ENCODE peak calls at places on chromosomes 5 and 9, in nine cellular contexts. O, R, H, L, U, S, Y, E and W are unnamed samples.

GRCh38 chr9:13324988-13325387 is 45.5 kb upstream of the MPDZ start:
- DNase-seq in O (no peak), R (no peak), H (peak), L (no peak), U (no peak), S (no peak), Y (peak), E (no peak), W (peak)

GRCh38 chr9:102922526-102922925 is 72.6 kb upstream of the CYLC2 start:
- DNase-seq in O (no peak), R (no peak), H (no peak), L (no peak), U (no peak), S (no peak), Y (no peak), E (no peak), W (no peak)

GRCh38 chr5:77957-78804 is 13.8 kb upstream of the PLEKHG4B start:
- DNase-seq in O (peak), R (no peak), H (peak), L (no peak), U (peak), S (no peak), Y (peak), E (peak), W (no peak)

GRCh38 chr5:180519098-180519497 is 24.9 kb downstream of the CNOT6 start:
- DNase-seq in O (no peak), R (no peak), H (peak), L (no peak), U (no peak), S (no peak), Y (peak), E (peak), W (no peak)

GRCh38 chr5:72071906-72072305 is 35.4 kb upstream of the MAP1B start:
- DNase-seq in O (no peak), R (no peak), H (no peak), L (no peak), U (no peak), S (no peak), Y (no peak), E (no peak), W (no peak)

GRCh38 chr5:136023935-136024645 is 4.7 kb upstream of the TGFBI start:
- DNase-seq in O (no peak), R (no peak), H (peak), L (no peak), U (no peak), S (no peak), Y (peak), E (peak), W (no peak)

GRCh38 chr5:132496631-132497487 is 6.3 kb upstream of the IRF1 start:
- DNase-seq in O (peak), R (peak), H (peak), L (no peak), U (peak), S (peak), Y (peak), E (peak), W (no peak)

GRCh38 chr5:1966461-1966860 is 83.7 kb upstream of the IRX4 start:
- DNase-seq in O (no peak), R (no peak), H (no peak), L (no peak), U (no peak), S (no peak), Y (no peak), E (no peak), W (no peak)

GRCh38 chr5:142013734-142014495 is 1.1 kb upstream of the GNPDA1 start:
- DNase-seq in O (peak), R (peak), H (peak), L (no peak), U (peak), S (peak), Y (peak), E (peak), W (peak)

GRCh38 chr5:161105563-161105962 is 253.6 kb upstream of the ATP10B start:
- DNase-seq in O (no peak), R (no peak), H (peak), L (no peak), U (no peak), S (no peak), Y (peak), E (no peak), W (peak)

GRCh38 chr5:98905857-98906688 is 22.7 kb downstream of the CHD1 start:
- DNase-seq in O (no peak), R (no peak), H (peak), L (no peak), U (no peak), S (no peak), Y (peak), E (peak), W (no peak)

GRCh38 chr5:93348231-93348630 is 232.8 kb downstream of the NR2F1-AS1 start:
- DNase-seq in O (no peak), R (no peak), H (no peak), L (no peak), U (no peak), S (no peak), Y (no peak), E (no peak), W (peak)

GRCh38 chr5:163586431-163587033 is 81.1 kb downstream of the MAT2B start:
- DNase-seq in O (no peak), R (no peak), H (no peak), L (no peak), U (no peak), S (no peak), Y (peak), E (no peak), W (no peak)

GRCh38 chr5:125367702-125368101 is 621.3 kb upstream of the ZNF608 start:
- DNase-seq in O (no peak), R (no peak), H (no peak), L (no peak), U (no peak), S (no peak), Y (no peak), E (no peak), W (no peak)

GRCh38 chr9:127769985-127770904 is 8.2 kb downstream of the SH2D3C start:
- DNase-seq in O (no peak), R (no peak), H (no peak), L (no peak), U (no peak), S (no peak), Y (no peak), E (no peak), W (no peak)

GRCh38 chr9:98861881-98862501 is 54.5 kb downstream of the GALNT12 start:
- DNase-seq in O (no peak), R (no peak), H (peak), L (peak), U (no peak), S (no peak), Y (peak), E (peak), W (peak)

GRCh38 chr9:132354645-132355355 is at the start of gene SETX:
- DNase-seq in O (peak), R (peak), H (peak), L (peak), U (peak), S (peak), Y (peak), E (peak), W (peak)

GRCh38 chr5:2836133-2836532 is 84.7 kb upstream of the IRX2 start:
- DNase-seq in O (no peak), R (no peak), H (no peak), L (no peak), U (no peak), S (no peak), Y (no peak), E (no peak), W (no peak)

GRCh38 chr9:112719696-112720095 is 1.8 kb upstream of the INIP start:
- DNase-seq in O (no peak), R (no peak), H (peak), L (no peak), U (no peak), S (no peak), Y (peak), E (peak), W (no peak)

GRCh38 chr5:123209163-123210013 is 120.3 kb downstream of the PRDM6 start:
- DNase-seq in O (peak), R (no peak), H (peak), L (no peak), U (no peak), S (no peak), Y (peak), E (peak), W (peak)

GRCh38 chr5:68303038-68303738 is 87.6 kb downstream of the PIK3R1 start:
- DNase-seq in O (no peak), R (no peak), H (peak), L (no peak), U (no peak), S (no peak), Y (peak), E (peak), W (no peak)

GRCh38 chr5:140175367-140176027 is 509 bp downstream of the CYSTM1 start:
- DNase-seq in O (peak), R (peak), H (peak), L (no peak), U (peak), S (peak), Y (peak), E (peak), W (no peak)

GRCh38 chr9:125822160-125822559 is 75.0 kb downstream of the PBX3 start:
- DNase-seq in O (no peak), R (no peak), H (no peak), L (no peak), U (no peak), S (no peak), Y (peak), E (no peak), W (no peak)

GRCh38 chr5:59769832-59770231 is 123.7 kb downstream of the PDE4D start:
- DNase-seq in O (no peak), R (no peak), H (peak), L (no peak), U (no peak), S (no peak), Y (no peak), E (no peak), W (no peak)

GRCh38 chr9:100074093-100074492 is 24.7 kb downstream of the ERP44 start:
- DNase-seq in O (no peak), R (no peak), H (peak), L (no peak), U (no peak), S (no peak), Y (no peak), E (no peak), W (no peak)

GRCh38 chr5:130400091-130400490 is 495.8 kb downstream of the CHSY3 start:
- DNase-seq in O (no peak), R (no peak), H (peak), L (no peak), U (no peak), S (no peak), Y (no peak), E (no peak), W (no peak)

GRCh38 chr5:55907927-55908326 is 56.8 kb downstream of the IL31RA start:
- DNase-seq in O (no peak), R (no peak), H (no peak), L (no peak), U (no peak), S (no peak), Y (no peak), E (no peak), W (no peak)

GRCh38 chr9:5326893-5327548 is 12.7 kb downstream of the RLN1 start:
- DNase-seq in O (peak), R (peak), H (no peak), L (no peak), U (no peak), S (peak), Y (no peak), E (peak), W (no peak)

DNA sequence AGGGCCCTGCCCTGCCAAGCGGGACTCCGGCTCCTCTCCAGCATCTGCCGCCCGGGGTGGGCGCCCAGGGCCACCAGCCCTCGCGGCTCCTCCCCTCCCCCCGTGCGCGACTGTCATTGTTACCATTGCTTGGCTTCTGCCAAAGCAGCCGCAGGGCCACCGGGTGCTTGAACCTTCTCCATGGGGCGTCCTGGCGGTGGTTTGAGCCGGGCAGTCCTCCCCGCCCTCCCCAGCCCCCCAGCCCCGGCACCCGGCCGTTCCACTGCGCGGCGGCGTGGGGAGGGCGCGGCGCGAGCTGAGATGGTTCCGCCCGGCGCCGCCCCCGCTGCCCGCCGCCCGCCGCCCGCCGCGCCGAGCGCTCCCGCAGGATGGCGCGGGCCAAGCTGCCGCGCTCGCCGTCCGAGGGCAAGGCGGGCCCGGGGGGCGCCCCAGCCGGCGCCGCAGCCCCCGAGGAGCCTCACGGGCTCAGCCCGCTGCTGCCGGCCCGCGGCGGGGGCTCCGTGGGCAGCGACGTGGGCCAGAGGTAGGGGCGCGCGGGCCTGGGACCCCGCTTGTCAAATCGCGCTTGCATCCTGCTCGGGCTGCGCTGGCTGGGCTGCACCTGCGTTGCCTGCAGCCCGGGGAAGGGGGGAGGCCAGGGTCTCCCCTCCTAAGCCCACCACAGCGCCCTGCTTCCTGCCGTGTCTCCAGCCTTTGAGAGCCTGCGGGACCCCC is 34.4 kb downstream of the KCNT1 start:
- DNase-seq in O (no peak), R (no peak), H (no peak), L (no peak), U (no peak), S (no peak), Y (no peak), E (no peak), W (no peak)
- H3K4me3 ChIP-seq in O (no peak), R (no peak), H (no peak), L (no peak), U (no peak), S (no peak), Y (no peak), E (no peak), W (no peak)

GRCh38 chr9:15306757-15307522 is at the start of gene TTC39B:
- DNase-seq in O (peak), R (peak), H (peak), L (peak), U (peak), S (peak), Y (peak), E (peak), W (peak)
- TF ChIP-seq CTCF in O (no peak), R (no peak), H (no peak), L (no peak), U (peak), S (no peak), Y (no peak), E (peak), W (no peak)

GRCh38 chr5:115948013-115948605 is 14.2 kb upstream of the LVRN start:
- DNase-seq in O (no peak), R (no peak), H (peak), L (no peak), U (no peak), S (no peak), Y (peak), E (peak), W (no peak)
- H3K4me3 ChIP-seq in O (no peak), R (no peak), H (no peak), L (no peak), U (no peak), S (no peak), Y (no peak), E (no peak), W (no peak)

DNA sequence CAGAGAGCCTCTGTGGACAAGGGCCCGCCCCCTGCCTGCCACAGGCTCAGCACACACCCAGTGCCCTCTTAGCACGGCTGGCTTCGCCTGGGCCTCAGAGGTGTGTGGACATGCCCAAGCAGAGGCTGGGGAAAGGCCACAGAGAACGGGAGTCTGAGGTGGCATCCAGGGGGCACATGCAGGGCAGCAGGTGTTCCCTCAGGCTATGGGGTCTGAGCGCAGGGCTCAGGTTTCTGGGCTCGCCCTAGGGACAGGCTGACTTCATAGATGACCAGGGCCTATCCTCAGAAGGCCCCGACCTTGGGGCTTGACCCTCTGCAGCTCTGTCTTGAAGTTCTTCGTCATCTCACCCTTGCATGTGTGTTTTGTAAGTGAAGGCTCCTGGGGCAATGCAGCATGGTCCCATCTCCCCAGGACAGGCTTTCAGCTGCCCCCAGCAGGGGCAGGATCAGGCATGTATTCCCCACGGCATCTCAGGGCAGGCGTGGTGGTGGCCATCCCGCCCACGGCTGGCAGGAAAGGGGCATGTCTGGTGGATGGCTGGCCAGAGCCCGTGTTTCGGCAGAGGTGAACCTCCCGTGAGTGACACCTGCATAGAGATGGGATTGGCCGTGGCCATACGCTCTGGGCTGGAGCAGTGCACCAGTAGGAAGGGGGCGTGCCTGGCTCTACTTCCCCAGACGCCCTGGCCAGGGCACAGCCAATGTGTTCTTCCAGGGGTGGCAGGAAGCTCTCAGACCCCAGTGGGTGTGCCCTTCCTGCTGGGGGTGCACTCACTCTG is 138.9 kb downstream of the ZNF354C start:
- DNase-seq in O (no peak), R (no peak), H (no peak), L (no peak), U (no peak), S (no peak), Y (no peak), E (no peak), W (no peak)
- TF ChIP-seq CTCF in O (no peak), R (no peak), H (no peak), L (no peak), U (no peak), S (no peak), Y (no peak), E (no peak), W (no peak)